ENCODE peak calls at places on chromosomes 7 and 10, in six cellular contexts. One of them, this sample, is unnamed.

GRCh38 chr7:135842446-135843175 is 94.0 kb upstream of the FAM180A start:
- DNase-seq in heart left ventricle: no peak
- DNase-seq in sigmoid colon: no peak
- DNase-seq in tibial nerve: no peak
- DNase-seq in right lobe of liver: no peak
- DNase-seq in HCT116: no peak
- DNase-seq in this sample: no peak

GRCh38 chr10:113305871-113306270 is 247.0 kb upstream of the HABP2 start:
- DNase-seq in heart left ventricle: no peak
- DNase-seq in sigmoid colon: no peak
- DNase-seq in tibial nerve: no peak
- DNase-seq in right lobe of liver: no peak
- DNase-seq in HCT116: no peak
- DNase-seq in this sample: no peak

GRCh38 chr7:112619343-112619742 is 138.6 kb downstream of the LSMEM1 start:
- DNase-seq in heart left ventricle: no peak
- DNase-seq in sigmoid colon: no peak
- DNase-seq in tibial nerve: no peak
- DNase-seq in right lobe of liver: no peak
- DNase-seq in HCT116: no peak
- DNase-seq in this sample: no peak

GRCh38 chr10:124654686-124655085 is 89.5 kb downstream of the FAM53B start:
- DNase-seq in heart left ventricle: no peak
- DNase-seq in sigmoid colon: no peak
- DNase-seq in tibial nerve: no peak
- DNase-seq in right lobe of liver: no peak
- DNase-seq in HCT116: no peak
- DNase-seq in this sample: no peak

GRCh38 chr10:57657164-57657765 is 610.4 kb downstream of the IPMK start:
- DNase-seq in heart left ventricle: no peak
- DNase-seq in sigmoid colon: no peak
- DNase-seq in tibial nerve: peak; percentile 14
- DNase-seq in right lobe of liver: peak; percentile 62
- DNase-seq in HCT116: peak; percentile 13
- DNase-seq in this sample: no peak

GRCh38 chr7:149855368-149856305 is 17.5 kb downstream of the ZNF862 start:
- DNase-seq in heart left ventricle: no peak
- DNase-seq in sigmoid colon: peak; percentile 46
- DNase-seq in tibial nerve: no peak
- DNase-seq in right lobe of liver: no peak
- DNase-seq in HCT116: peak; percentile 78
- DNase-seq in this sample: no peak

GRCh38 chr7:98638853-98639252 is 21.8 kb downstream of the NPTX2 start:
- DNase-seq in heart left ventricle: no peak
- DNase-seq in sigmoid colon: peak; percentile 0
- DNase-seq in tibial nerve: no peak
- DNase-seq in right lobe of liver: no peak
- DNase-seq in HCT116: no peak
- DNase-seq in this sample: no peak

GRCh38 chr7:36667007-36667406 is 57.3 kb downstream of the AOAH start:
- DNase-seq in heart left ventricle: no peak
- DNase-seq in sigmoid colon: no peak
- DNase-seq in tibial nerve: no peak
- DNase-seq in right lobe of liver: no peak
- DNase-seq in HCT116: no peak
- DNase-seq in this sample: no peak

GRCh38 chr10:26326874-26327273 is 110.3 kb downstream of the GAD2 start:
- DNase-seq in heart left ventricle: no peak
- DNase-seq in sigmoid colon: no peak
- DNase-seq in tibial nerve: no peak
- DNase-seq in right lobe of liver: no peak
- DNase-seq in HCT116: no peak
- DNase-seq in this sample: no peak

GRCh38 chr10:96645191-96645721 is 58.4 kb upstream of the TM9SF3 start:
- DNase-seq in heart left ventricle: no peak
- DNase-seq in sigmoid colon: no peak
- DNase-seq in tibial nerve: no peak
- DNase-seq in right lobe of liver: peak; percentile 36
- DNase-seq in HCT116: no peak
- DNase-seq in this sample: no peak

GRCh38 chr7:77450054-77450453 is 33.9 kb upstream of the GSAP start:
- DNase-seq in heart left ventricle: no peak
- DNase-seq in sigmoid colon: no peak
- DNase-seq in tibial nerve: no peak
- DNase-seq in right lobe of liver: no peak
- DNase-seq in HCT116: no peak
- DNase-seq in this sample: no peak

GRCh38 chr10:3095373-3096139 is 28.2 kb downstream of the PFKP start:
- DNase-seq in heart left ventricle: no peak
- DNase-seq in sigmoid colon: peak; percentile 80
- DNase-seq in tibial nerve: no peak
- DNase-seq in right lobe of liver: no peak
- DNase-seq in HCT116: peak; percentile 97
- DNase-seq in this sample: no peak

GRCh38 chr10:84008878-84009277 is 130.4 kb upstream of the GHITM start:
- DNase-seq in heart left ventricle: no peak
- DNase-seq in sigmoid colon: no peak
- DNase-seq in tibial nerve: no peak
- DNase-seq in right lobe of liver: peak; percentile 27
- DNase-seq in HCT116: peak; percentile 21
- DNase-seq in this sample: no peak

GRCh38 chr7:24882989-24883631 is 96.9 kb downstream of the OSBPL3 start:
- DNase-seq in heart left ventricle: peak; percentile 66
- DNase-seq in sigmoid colon: peak; percentile 75
- DNase-seq in tibial nerve: peak; percentile 31
- DNase-seq in right lobe of liver: no peak
- DNase-seq in HCT116: no peak
- DNase-seq in this sample: no peak

GRCh38 chr10:43803816-43804215 is 155.1 kb upstream of the ZNF32 start:
- DNase-seq in heart left ventricle: no peak
- DNase-seq in sigmoid colon: no peak
- DNase-seq in tibial nerve: no peak
- DNase-seq in right lobe of liver: no peak
- DNase-seq in HCT116: no peak
- DNase-seq in this sample: no peak

GRCh38 chr10:50322075-50322474 is 70.8 kb upstream of the ASAH2 start:
- DNase-seq in heart left ventricle: no peak
- DNase-seq in sigmoid colon: no peak
- DNase-seq in tibial nerve: no peak
- DNase-seq in right lobe of liver: no peak
- DNase-seq in HCT116: no peak
- DNase-seq in this sample: no peak

GRCh38 chr7:68963547-68963946 is 634.7 kb upstream of the AUTS2 start:
- DNase-seq in heart left ventricle: no peak
- DNase-seq in sigmoid colon: peak; percentile 63
- DNase-seq in tibial nerve: no peak
- DNase-seq in right lobe of liver: no peak
- DNase-seq in HCT116: no peak
- DNase-seq in this sample: no peak

GRCh38 chr10:8055420-8056349 is 1.2 kb downstream of the GATA3 start:
- DNase-seq in heart left ventricle: no peak
- DNase-seq in sigmoid colon: no peak
- DNase-seq in tibial nerve: no peak
- DNase-seq in right lobe of liver: peak; percentile 37
- DNase-seq in HCT116: no peak
- DNase-seq in this sample: no peak

GRCh38 chr10:113326160-113327111 is 226.4 kb upstream of the HABP2 start:
- DNase-seq in heart left ventricle: no peak
- DNase-seq in sigmoid colon: peak; percentile 82
- DNase-seq in tibial nerve: peak; percentile 40
- DNase-seq in right lobe of liver: no peak
- DNase-seq in HCT116: peak; percentile 88
- DNase-seq in this sample: no peak

GRCh38 chr10:93600861-93601773 is at the start of gene RBP4:
- DNase-seq in heart left ventricle: no peak
- DNase-seq in sigmoid colon: no peak
- DNase-seq in tibial nerve: no peak
- DNase-seq in right lobe of liver: peak; percentile 93
- DNase-seq in HCT116: no peak
- DNase-seq in this sample: no peak

DNA sequence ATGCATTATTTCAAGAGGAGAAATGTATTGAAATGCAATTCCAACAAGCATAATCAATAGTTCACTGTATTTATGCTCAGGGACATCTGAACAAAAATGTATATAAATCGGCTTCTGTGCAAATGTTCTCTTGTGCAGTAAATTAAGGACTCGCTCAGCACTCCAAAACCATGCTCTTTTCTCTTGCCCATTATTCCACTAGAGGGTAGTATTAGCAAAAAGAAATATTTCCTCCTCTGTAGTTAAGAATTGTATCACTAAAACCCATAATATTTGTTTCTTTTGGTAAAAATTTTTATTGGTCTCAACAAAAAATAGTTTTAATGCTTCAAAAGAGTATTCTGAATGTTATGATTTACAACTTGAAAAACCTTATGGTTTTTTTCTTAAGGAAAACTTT is 803.1 kb downstream of the PCDH15 start:
- DNase-seq in heart left ventricle: no peak
- DNase-seq in sigmoid colon: no peak
- DNase-seq in tibial nerve: no peak
- DNase-seq in right lobe of liver: no peak
- DNase-seq in HCT116: no peak
- DNase-seq in this sample: no peak
- TF ChIP-seq CTCF in heart left ventricle: peak; percentile 25
- TF ChIP-seq CTCF in sigmoid colon: no peak
- TF ChIP-seq CTCF in tibial nerve: no peak
- TF ChIP-seq CTCF in right lobe of liver: peak; percentile 37
- TF ChIP-seq CTCF in HCT116: no peak
- TF ChIP-seq CTCF in this sample: no peak

GRCh38 chr7:100100420-100101015 is 679 bp downstream of the MCM7 start:
- DNase-seq in heart left ventricle: peak; percentile 96
- DNase-seq in sigmoid colon: peak; percentile 97
- DNase-seq in tibial nerve: peak; percentile 86
- DNase-seq in right lobe of liver: peak; percentile 95
- DNase-seq in HCT116: peak; percentile 92
- DNase-seq in this sample: peak; percentile 47
- TF ChIP-seq POLR2A in heart left ventricle: peak; percentile 48
- TF ChIP-seq POLR2A in sigmoid colon: no peak
- TF ChIP-seq POLR2A in tibial nerve: no peak
- TF ChIP-seq POLR2A in right lobe of liver: no peak
- TF ChIP-seq POLR2A in HCT116: no peak
- TF ChIP-seq POLR2A in this sample: peak; percentile 53

GRCh38 chr10:79292026-79292425 is 55.2 kb upstream of the PPIF start:
- DNase-seq in heart left ventricle: no peak
- DNase-seq in sigmoid colon: no peak
- DNase-seq in tibial nerve: no peak
- DNase-seq in right lobe of liver: no peak
- DNase-seq in HCT116: no peak
- DNase-seq in this sample: no peak

GRCh38 chr10:79295593-79295992 is 51.7 kb upstream of the PPIF start:
- DNase-seq in heart left ventricle: no peak
- DNase-seq in sigmoid colon: no peak
- DNase-seq in tibial nerve: no peak
- DNase-seq in right lobe of liver: no peak
- DNase-seq in HCT116: no peak
- DNase-seq in this sample: no peak

GRCh38 chr10:79289801-79290200 is 57.5 kb upstream of the PPIF start:
- DNase-seq in heart left ventricle: no peak
- DNase-seq in sigmoid colon: no peak
- DNase-seq in tibial nerve: no peak
- DNase-seq in right lobe of liver: no peak
- DNase-seq in HCT116: no peak
- DNase-seq in this sample: no peak

GRCh38 chr10:79293841-79294705 is 53.2 kb upstream of the PPIF start:
- DNase-seq in heart left ventricle: no peak
- DNase-seq in sigmoid colon: no peak
- DNase-seq in tibial nerve: no peak
- DNase-seq in right lobe of liver: no peak
- DNase-seq in HCT116: no peak
- DNase-seq in this sample: no peak

DNA sequence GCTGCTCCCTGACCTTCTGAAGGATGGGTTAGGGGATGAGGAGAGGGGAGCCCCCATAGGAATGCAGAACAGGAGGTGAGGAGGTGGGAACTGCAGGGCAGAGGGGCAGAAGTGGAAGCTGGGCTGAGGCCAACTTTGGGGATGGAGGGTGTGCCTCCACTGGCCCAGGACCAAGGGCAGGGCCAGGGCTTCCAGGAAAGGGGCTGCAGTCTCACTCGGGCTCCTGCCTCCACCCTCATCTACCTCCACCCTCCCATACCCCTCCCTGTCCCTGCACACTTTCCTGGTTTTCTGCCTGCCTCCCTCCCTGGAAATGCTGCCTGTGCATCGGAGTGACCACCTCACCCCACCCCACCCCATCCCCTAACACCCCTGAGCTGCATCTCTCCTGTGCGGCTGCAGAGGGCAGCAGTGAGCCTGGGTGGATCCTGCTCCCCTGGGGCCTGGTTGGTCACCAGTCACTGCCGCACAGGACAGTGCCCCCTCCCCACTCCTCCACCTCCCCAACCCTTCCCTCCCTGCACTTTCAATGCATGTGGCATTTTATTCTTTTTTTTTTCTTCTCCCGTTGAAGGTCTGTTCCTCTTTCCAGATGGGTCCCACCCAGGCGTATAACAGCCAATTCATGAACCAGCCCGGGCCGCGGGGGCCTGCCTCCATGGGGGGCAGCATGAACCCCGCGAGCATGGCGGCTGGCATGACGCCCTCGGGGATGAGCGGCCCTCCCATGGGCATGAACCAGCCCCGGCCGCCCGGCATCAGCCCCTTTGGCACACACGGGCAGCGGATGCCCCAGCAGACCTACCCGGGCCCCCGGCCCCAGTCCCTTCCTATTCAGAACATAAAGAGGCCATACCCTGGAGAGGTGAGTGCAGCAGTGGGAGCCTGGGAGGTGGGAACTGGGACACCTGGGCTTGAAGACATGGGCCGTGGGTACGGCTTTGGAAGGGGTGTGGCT is 54.2 kb upstream of the PPIF start:
- DNase-seq in heart left ventricle: no peak
- DNase-seq in sigmoid colon: no peak
- DNase-seq in tibial nerve: no peak
- DNase-seq in right lobe of liver: peak; percentile 54
- DNase-seq in HCT116: no peak
- DNase-seq in this sample: no peak
- TF ChIP-seq CTCF in heart left ventricle: peak; percentile 41
- TF ChIP-seq CTCF in sigmoid colon: peak; percentile 16
- TF ChIP-seq CTCF in tibial nerve: no peak
- TF ChIP-seq CTCF in right lobe of liver: peak; percentile 34
- TF ChIP-seq CTCF in HCT116: peak; percentile 76
- TF ChIP-seq CTCF in this sample: peak; percentile 12

GRCh38 chr10:12351889-12352288 is 2.5 kb downstream of the CAMK1D start:
- DNase-seq in heart left ventricle: no peak
- DNase-seq in sigmoid colon: no peak
- DNase-seq in tibial nerve: no peak
- DNase-seq in right lobe of liver: no peak
- DNase-seq in HCT116: no peak
- DNase-seq in this sample: no peak

GRCh38 chr10:12350925-12351324 is 1.6 kb downstream of the CAMK1D start:
- DNase-seq in heart left ventricle: no peak
- DNase-seq in sigmoid colon: no peak
- DNase-seq in tibial nerve: no peak
- DNase-seq in right lobe of liver: no peak
- DNase-seq in HCT116: no peak
- DNase-seq in this sample: no peak

GRCh38 chr10:12350167-12350872 is 973 bp downstream of the CAMK1D start:
- DNase-seq in heart left ventricle: peak; percentile 74
- DNase-seq in sigmoid colon: peak; percentile 72
- DNase-seq in tibial nerve: no peak
- DNase-seq in right lobe of liver: peak; percentile 47
- DNase-seq in HCT116: no peak
- DNase-seq in this sample: no peak

GRCh38 chr10:12349628-12350166 is 350 bp downstream of the CAMK1D start:
- DNase-seq in heart left ventricle: no peak
- DNase-seq in sigmoid colon: peak; percentile 69
- DNase-seq in tibial nerve: no peak
- DNase-seq in right lobe of liver: no peak
- DNase-seq in HCT116: no peak
- DNase-seq in this sample: no peak

GRCh38 chr10:12351447-12351846 is 2.1 kb downstream of the CAMK1D start:
- DNase-seq in heart left ventricle: no peak
- DNase-seq in sigmoid colon: peak; percentile 67
- DNase-seq in tibial nerve: no peak
- DNase-seq in right lobe of liver: peak; percentile 33
- DNase-seq in HCT116: no peak
- DNase-seq in this sample: no peak
- TF ChIP-seq POLR2A in heart left ventricle: no peak
- TF ChIP-seq POLR2A in sigmoid colon: no peak
- TF ChIP-seq POLR2A in tibial nerve: no peak
- TF ChIP-seq POLR2A in right lobe of liver: no peak
- TF ChIP-seq POLR2A in HCT116: no peak
- TF ChIP-seq POLR2A in this sample: no peak